ENCODE peak calls at places on chromosome 14, in ten cellular contexts. One of them, this sample, is unnamed.

GRCh38 chr14:99853206-99853605 is 60.0 kb downstream of the EML1 start:
- DNase-seq in astrocyte of the spinal cord: no peak
- DNase-seq in amniotic epithelial cell: no peak
- DNase-seq in DMS153: no peak
- DNase-seq in stimulated activated CD8-positive, alpha-beta memory T cell treated with anti-CD3 and anti-CD28 coated beads, Interleukin-12 subunit alpha, Interleukin-12 subunit beta, amount 100 ng/mL, for 1 hour: no peak
- DNase-seq in amniotic stem cell: no peak
- DNase-seq in cardiac fibroblast: no peak
- DNase-seq in neural crest cell: no peak
- DNase-seq in NCI-H1417 treated with DMSO at 0.1 percent for 48 hours: no peak
- DNase-seq in body of pancreas: no peak
- DNase-seq in this sample: no peak

GRCh38 chr14:104462651-104463630 is 116.6 kb upstream of the C14orf180 start:
- DNase-seq in NCI-H1417 treated with DMSO at 0.1 percent for 48 hours: no peak
- DNase-seq in stimulated activated CD8-positive, alpha-beta memory T cell treated with anti-CD3 and anti-CD28 coated beads, Interleukin-12 subunit alpha, Interleukin-12 subunit beta, amount 100 ng/mL, for 1 hour: no peak
- DNase-seq in neural crest cell: no peak
- DNase-seq in DMS153: no peak
- DNase-seq in cardiac fibroblast: no peak
- DNase-seq in amniotic epithelial cell: no peak
- DNase-seq in amniotic stem cell: no peak
- DNase-seq in astrocyte of the spinal cord: no peak
- DNase-seq in body of pancreas: no peak
- DNase-seq in this sample: no peak

GRCh38 chr14:97120204-97121120 is 323.3 kb downstream of the VRK1 start:
- DNase-seq in amniotic stem cell: no peak
- DNase-seq in NCI-H1417 treated with DMSO at 0.1 percent for 48 hours: no peak
- DNase-seq in body of pancreas: no peak
- DNase-seq in amniotic epithelial cell: no peak
- DNase-seq in stimulated activated CD8-positive, alpha-beta memory T cell treated with anti-CD3 and anti-CD28 coated beads, Interleukin-12 subunit alpha, Interleukin-12 subunit beta, amount 100 ng/mL, for 1 hour: peak
- DNase-seq in DMS153: no peak
- DNase-seq in neural crest cell: no peak
- DNase-seq in astrocyte of the spinal cord: no peak
- DNase-seq in cardiac fibroblast: no peak
- DNase-seq in this sample: no peak

GRCh38 chr14:83478741-83479140 is 1945.1 kb upstream of the SEL1L start:
- DNase-seq in stimulated activated CD8-positive, alpha-beta memory T cell treated with anti-CD3 and anti-CD28 coated beads, Interleukin-12 subunit alpha, Interleukin-12 subunit beta, amount 100 ng/mL, for 1 hour: no peak
- DNase-seq in amniotic epithelial cell: peak
- DNase-seq in cardiac fibroblast: no peak
- DNase-seq in astrocyte of the spinal cord: peak
- DNase-seq in DMS153: no peak
- DNase-seq in NCI-H1417 treated with DMSO at 0.1 percent for 48 hours: no peak
- DNase-seq in body of pancreas: no peak
- DNase-seq in neural crest cell: no peak
- DNase-seq in amniotic stem cell: no peak
- DNase-seq in this sample: no peak

GRCh38 chr14:80867091-80867490 is 74.4 kb downstream of the CEP128 start:
- DNase-seq in cardiac fibroblast: no peak
- DNase-seq in body of pancreas: no peak
- DNase-seq in NCI-H1417 treated with DMSO at 0.1 percent for 48 hours: no peak
- DNase-seq in DMS153: no peak
- DNase-seq in neural crest cell: no peak
- DNase-seq in stimulated activated CD8-positive, alpha-beta memory T cell treated with anti-CD3 and anti-CD28 coated beads, Interleukin-12 subunit alpha, Interleukin-12 subunit beta, amount 100 ng/mL, for 1 hour: no peak
- DNase-seq in astrocyte of the spinal cord: no peak
- DNase-seq in amniotic stem cell: no peak
- DNase-seq in amniotic epithelial cell: no peak
- DNase-seq in this sample: no peak

GRCh38 chr14:85205875-85206274 is 324.1 kb upstream of the FLRT2 start:
- DNase-seq in neural crest cell: no peak
- DNase-seq in amniotic epithelial cell: no peak
- DNase-seq in amniotic stem cell: no peak
- DNase-seq in stimulated activated CD8-positive, alpha-beta memory T cell treated with anti-CD3 and anti-CD28 coated beads, Interleukin-12 subunit alpha, Interleukin-12 subunit beta, amount 100 ng/mL, for 1 hour: no peak
- DNase-seq in astrocyte of the spinal cord: no peak
- DNase-seq in body of pancreas: no peak
- DNase-seq in NCI-H1417 treated with DMSO at 0.1 percent for 48 hours: no peak
- DNase-seq in cardiac fibroblast: no peak
- DNase-seq in DMS153: no peak
- DNase-seq in this sample: no peak

GRCh38 chr14:32709072-32709471 is 229.6 kb upstream of the NPAS3 start:
- DNase-seq in neural crest cell: no peak
- DNase-seq in astrocyte of the spinal cord: peak
- DNase-seq in amniotic stem cell: peak
- DNase-seq in body of pancreas: no peak
- DNase-seq in DMS153: no peak
- DNase-seq in NCI-H1417 treated with DMSO at 0.1 percent for 48 hours: no peak
- DNase-seq in cardiac fibroblast: peak
- DNase-seq in amniotic epithelial cell: peak
- DNase-seq in stimulated activated CD8-positive, alpha-beta memory T cell treated with anti-CD3 and anti-CD28 coated beads, Interleukin-12 subunit alpha, Interleukin-12 subunit beta, amount 100 ng/mL, for 1 hour: no peak
- DNase-seq in this sample: no peak

GRCh38 chr14:38330262-38330661 is 74.4 kb upstream of the CLEC14A start:
- DNase-seq in NCI-H1417 treated with DMSO at 0.1 percent for 48 hours: no peak
- DNase-seq in stimulated activated CD8-positive, alpha-beta memory T cell treated with anti-CD3 and anti-CD28 coated beads, Interleukin-12 subunit alpha, Interleukin-12 subunit beta, amount 100 ng/mL, for 1 hour: no peak
- DNase-seq in neural crest cell: no peak
- DNase-seq in astrocyte of the spinal cord: no peak
- DNase-seq in amniotic stem cell: no peak
- DNase-seq in body of pancreas: no peak
- DNase-seq in amniotic epithelial cell: no peak
- DNase-seq in DMS153: no peak
- DNase-seq in cardiac fibroblast: no peak
- DNase-seq in this sample: no peak

GRCh38 chr14:52895000-52895399 is 55.9 kb downstream of the FERMT2 start:
- DNase-seq in stimulated activated CD8-positive, alpha-beta memory T cell treated with anti-CD3 and anti-CD28 coated beads, Interleukin-12 subunit alpha, Interleukin-12 subunit beta, amount 100 ng/mL, for 1 hour: no peak
- DNase-seq in DMS153: no peak
- DNase-seq in amniotic epithelial cell: peak
- DNase-seq in cardiac fibroblast: no peak
- DNase-seq in body of pancreas: no peak
- DNase-seq in astrocyte of the spinal cord: no peak
- DNase-seq in amniotic stem cell: no peak
- DNase-seq in neural crest cell: no peak
- DNase-seq in NCI-H1417 treated with DMSO at 0.1 percent for 48 hours: no peak
- DNase-seq in this sample: no peak

GRCh38 chr14:99586761-99587462 is 17.1 kb downstream of the CCDC85C start:
- DNase-seq in body of pancreas: no peak
- DNase-seq in amniotic stem cell: no peak
- DNase-seq in cardiac fibroblast: no peak
- DNase-seq in amniotic epithelial cell: no peak
- DNase-seq in neural crest cell: no peak
- DNase-seq in stimulated activated CD8-positive, alpha-beta memory T cell treated with anti-CD3 and anti-CD28 coated beads, Interleukin-12 subunit alpha, Interleukin-12 subunit beta, amount 100 ng/mL, for 1 hour: no peak
- DNase-seq in NCI-H1417 treated with DMSO at 0.1 percent for 48 hours: no peak
- DNase-seq in astrocyte of the spinal cord: no peak
- DNase-seq in DMS153: no peak
- DNase-seq in this sample: no peak

GRCh38 chr14:61033851-61034250 is 52.8 kb downstream of the SLC38A6 start:
- DNase-seq in stimulated activated CD8-positive, alpha-beta memory T cell treated with anti-CD3 and anti-CD28 coated beads, Interleukin-12 subunit alpha, Interleukin-12 subunit beta, amount 100 ng/mL, for 1 hour: no peak
- DNase-seq in astrocyte of the spinal cord: peak
- DNase-seq in body of pancreas: no peak
- DNase-seq in DMS153: no peak
- DNase-seq in NCI-H1417 treated with DMSO at 0.1 percent for 48 hours: no peak
- DNase-seq in neural crest cell: no peak
- DNase-seq in amniotic epithelial cell: no peak
- DNase-seq in cardiac fibroblast: no peak
- DNase-seq in amniotic stem cell: no peak
- DNase-seq in this sample: no peak

GRCh38 chr14:95025941-95026340 is 131.4 kb downstream of the DICER1 start:
- DNase-seq in NCI-H1417 treated with DMSO at 0.1 percent for 48 hours: no peak
- DNase-seq in stimulated activated CD8-positive, alpha-beta memory T cell treated with anti-CD3 and anti-CD28 coated beads, Interleukin-12 subunit alpha, Interleukin-12 subunit beta, amount 100 ng/mL, for 1 hour: no peak
- DNase-seq in amniotic epithelial cell: no peak
- DNase-seq in cardiac fibroblast: no peak
- DNase-seq in neural crest cell: no peak
- DNase-seq in DMS153: no peak
- DNase-seq in amniotic stem cell: no peak
- DNase-seq in astrocyte of the spinal cord: no peak
- DNase-seq in body of pancreas: no peak
- DNase-seq in this sample: no peak

GRCh38 chr14:71130491-71131179 is 223.4 kb downstream of the PCNX1 start:
- DNase-seq in amniotic stem cell: no peak
- DNase-seq in neural crest cell: no peak
- DNase-seq in astrocyte of the spinal cord: peak
- DNase-seq in NCI-H1417 treated with DMSO at 0.1 percent for 48 hours: no peak
- DNase-seq in body of pancreas: no peak
- DNase-seq in DMS153: no peak
- DNase-seq in stimulated activated CD8-positive, alpha-beta memory T cell treated with anti-CD3 and anti-CD28 coated beads, Interleukin-12 subunit alpha, Interleukin-12 subunit beta, amount 100 ng/mL, for 1 hour: no peak
- DNase-seq in amniotic epithelial cell: peak
- DNase-seq in cardiac fibroblast: peak
- DNase-seq in this sample: no peak

GRCh38 chr14:53020193-53020932 is 69.5 kb upstream of the FERMT2 start:
- DNase-seq in body of pancreas: no peak
- DNase-seq in cardiac fibroblast: no peak
- DNase-seq in amniotic epithelial cell: no peak
- DNase-seq in stimulated activated CD8-positive, alpha-beta memory T cell treated with anti-CD3 and anti-CD28 coated beads, Interleukin-12 subunit alpha, Interleukin-12 subunit beta, amount 100 ng/mL, for 1 hour: no peak
- DNase-seq in astrocyte of the spinal cord: no peak
- DNase-seq in neural crest cell: no peak
- DNase-seq in NCI-H1417 treated with DMSO at 0.1 percent for 48 hours: no peak
- DNase-seq in DMS153: no peak
- DNase-seq in amniotic stem cell: no peak
- DNase-seq in this sample: no peak

GRCh38 chr14:74941676-74942097 is 13.7 kb downstream of the PGF start:
- DNase-seq in NCI-H1417 treated with DMSO at 0.1 percent for 48 hours: no peak
- DNase-seq in amniotic epithelial cell: peak
- DNase-seq in cardiac fibroblast: peak
- DNase-seq in amniotic stem cell: no peak
- DNase-seq in stimulated activated CD8-positive, alpha-beta memory T cell treated with anti-CD3 and anti-CD28 coated beads, Interleukin-12 subunit alpha, Interleukin-12 subunit beta, amount 100 ng/mL, for 1 hour: peak
- DNase-seq in body of pancreas: no peak
- DNase-seq in astrocyte of the spinal cord: no peak
- DNase-seq in DMS153: no peak
- DNase-seq in neural crest cell: no peak
- DNase-seq in this sample: no peak

GRCh38 chr14:77064535-77065178 is 33.4 kb upstream of the CIPC start:
- DNase-seq in neural crest cell: no peak
- DNase-seq in body of pancreas: no peak
- DNase-seq in astrocyte of the spinal cord: no peak
- DNase-seq in amniotic stem cell: no peak
- DNase-seq in cardiac fibroblast: no peak
- DNase-seq in DMS153: peak
- DNase-seq in stimulated activated CD8-positive, alpha-beta memory T cell treated with anti-CD3 and anti-CD28 coated beads, Interleukin-12 subunit alpha, Interleukin-12 subunit beta, amount 100 ng/mL, for 1 hour: no peak
- DNase-seq in NCI-H1417 treated with DMSO at 0.1 percent for 48 hours: no peak
- DNase-seq in amniotic epithelial cell: no peak
- DNase-seq in this sample: no peak